ENCODE peak calls at places on chromosomes 7 and 10, in eight cellular contexts. One of them, this sample, is unnamed.

GRCh38 chr7:141294122-141294829 is 220.4 kb downstream of the TMEM178B start:
- DNase-seq in fibroblast of pulmonary artery: no peak
- DNase-seq in SK-MEL-5: no peak
- DNase-seq in posterior cingulate gyrus: no peak
- DNase-seq in fibroblast of the aortic adventitia: no peak
- DNase-seq in activated naive CD8-positive, alpha-beta T cell treated with anti-CD3 and anti-CD28 coated beads, Interleukin-2, amount 50 U/mL, for 24 hours: no peak
- DNase-seq in mesenchymal stem cell: no peak
- DNase-seq in iris pigment epithelial cell: no peak
- DNase-seq in this sample: no peak

GRCh38 chr7:28440055-28440601 is 27.8 kb downstream of the CREB5 start:
- DNase-seq in SK-MEL-5: no peak
- DNase-seq in fibroblast of the aortic adventitia: no peak
- DNase-seq in iris pigment epithelial cell: no peak
- DNase-seq in fibroblast of pulmonary artery: no peak
- DNase-seq in activated naive CD8-positive, alpha-beta T cell treated with anti-CD3 and anti-CD28 coated beads, Interleukin-2, amount 50 U/mL, for 24 hours: no peak
- DNase-seq in mesenchymal stem cell: no peak
- DNase-seq in posterior cingulate gyrus: no peak
- DNase-seq in this sample: no peak

GRCh38 chr7:69912846-69913245 is 314.6 kb downstream of the AUTS2 start:
- DNase-seq in mesenchymal stem cell: no peak
- DNase-seq in fibroblast of pulmonary artery: peak
- DNase-seq in iris pigment epithelial cell: no peak
- DNase-seq in SK-MEL-5: no peak
- DNase-seq in fibroblast of the aortic adventitia: no peak
- DNase-seq in posterior cingulate gyrus: no peak
- DNase-seq in activated naive CD8-positive, alpha-beta T cell treated with anti-CD3 and anti-CD28 coated beads, Interleukin-2, amount 50 U/mL, for 24 hours: no peak
- DNase-seq in this sample: no peak

GRCh38 chr7:36416251-36416650 is 26.6 kb downstream of the ANLN start:
- DNase-seq in activated naive CD8-positive, alpha-beta T cell treated with anti-CD3 and anti-CD28 coated beads, Interleukin-2, amount 50 U/mL, for 24 hours: no peak
- DNase-seq in posterior cingulate gyrus: no peak
- DNase-seq in fibroblast of the aortic adventitia: no peak
- DNase-seq in mesenchymal stem cell: no peak
- DNase-seq in SK-MEL-5: no peak
- DNase-seq in fibroblast of pulmonary artery: no peak
- DNase-seq in iris pigment epithelial cell: no peak
- DNase-seq in this sample: no peak

GRCh38 chr10:7297094-7297493 is 113.7 kb downstream of the SFMBT2 start:
- DNase-seq in mesenchymal stem cell: no peak
- DNase-seq in fibroblast of pulmonary artery: no peak
- DNase-seq in fibroblast of the aortic adventitia: no peak
- DNase-seq in activated naive CD8-positive, alpha-beta T cell treated with anti-CD3 and anti-CD28 coated beads, Interleukin-2, amount 50 U/mL, for 24 hours: no peak
- DNase-seq in SK-MEL-5: no peak
- DNase-seq in iris pigment epithelial cell: no peak
- DNase-seq in posterior cingulate gyrus: no peak
- DNase-seq in this sample: no peak

GRCh38 chr7:3063016-3063753 is 19.5 kb upstream of the CARD11 start:
- DNase-seq in SK-MEL-5: no peak
- DNase-seq in fibroblast of the aortic adventitia: no peak
- DNase-seq in iris pigment epithelial cell: no peak
- DNase-seq in fibroblast of pulmonary artery: no peak
- DNase-seq in mesenchymal stem cell: no peak
- DNase-seq in posterior cingulate gyrus: no peak
- DNase-seq in activated naive CD8-positive, alpha-beta T cell treated with anti-CD3 and anti-CD28 coated beads, Interleukin-2, amount 50 U/mL, for 24 hours: peak
- DNase-seq in this sample: peak

GRCh38 chr10:13882112-13882711 is 295.4 kb downstream of the PRPF18 start:
- DNase-seq in iris pigment epithelial cell: peak
- DNase-seq in posterior cingulate gyrus: no peak
- DNase-seq in activated naive CD8-positive, alpha-beta T cell treated with anti-CD3 and anti-CD28 coated beads, Interleukin-2, amount 50 U/mL, for 24 hours: no peak
- DNase-seq in fibroblast of pulmonary artery: peak
- DNase-seq in SK-MEL-5: no peak
- DNase-seq in mesenchymal stem cell: peak
- DNase-seq in fibroblast of the aortic adventitia: peak
- DNase-seq in this sample: no peak

GRCh38 chr10:30463944-30464451 is 30.0 kb downstream of the MAP3K8 start:
- DNase-seq in iris pigment epithelial cell: peak
- DNase-seq in fibroblast of pulmonary artery: no peak
- DNase-seq in mesenchymal stem cell: no peak
- DNase-seq in activated naive CD8-positive, alpha-beta T cell treated with anti-CD3 and anti-CD28 coated beads, Interleukin-2, amount 50 U/mL, for 24 hours: no peak
- DNase-seq in posterior cingulate gyrus: no peak
- DNase-seq in SK-MEL-5: no peak
- DNase-seq in fibroblast of the aortic adventitia: no peak
- DNase-seq in this sample: no peak

GRCh38 chr7:92639213-92639896 is 49.2 kb upstream of the FAM133B start:
- DNase-seq in fibroblast of pulmonary artery: no peak
- DNase-seq in posterior cingulate gyrus: no peak
- DNase-seq in activated naive CD8-positive, alpha-beta T cell treated with anti-CD3 and anti-CD28 coated beads, Interleukin-2, amount 50 U/mL, for 24 hours: no peak
- DNase-seq in iris pigment epithelial cell: no peak
- DNase-seq in SK-MEL-5: peak
- DNase-seq in mesenchymal stem cell: no peak
- DNase-seq in fibroblast of the aortic adventitia: no peak
- DNase-seq in this sample: no peak

GRCh38 chr7:25314729-25315267 is 86.5 kb upstream of the NPVF start:
- DNase-seq in iris pigment epithelial cell: peak
- DNase-seq in SK-MEL-5: no peak
- DNase-seq in posterior cingulate gyrus: no peak
- DNase-seq in mesenchymal stem cell: peak
- DNase-seq in fibroblast of pulmonary artery: peak
- DNase-seq in activated naive CD8-positive, alpha-beta T cell treated with anti-CD3 and anti-CD28 coated beads, Interleukin-2, amount 50 U/mL, for 24 hours: no peak
- DNase-seq in fibroblast of the aortic adventitia: no peak
- DNase-seq in this sample: no peak

GRCh38 chr10:73848821-73849489 is 25.4 kb downstream of the CAMK2G start:
- DNase-seq in posterior cingulate gyrus: peak
- DNase-seq in fibroblast of pulmonary artery: peak
- DNase-seq in mesenchymal stem cell: peak
- DNase-seq in SK-MEL-5: peak
- DNase-seq in iris pigment epithelial cell: peak
- DNase-seq in fibroblast of the aortic adventitia: peak
- DNase-seq in activated naive CD8-positive, alpha-beta T cell treated with anti-CD3 and anti-CD28 coated beads, Interleukin-2, amount 50 U/mL, for 24 hours: peak
- DNase-seq in this sample: peak